ENCODE peak calls at places on chromosomes 4 and X, in nine cellular contexts. H is stomach, S is OCI-LY7, E is left ventricle myocardium inferior, P is choroid plexus epithelial cell, I is sigmoid colon, O is GM06990, B is fibroblast of the aortic adventitia, Q is uterus. F is an unnamed sample.

GRCh38 chr4:124710911-124711310 is 1.6 kb downstream of the ANKRD50 start:
- DNase-seq in P (peak), I (no peak), B (peak), S (no peak), H (peak), Q (no peak), O (no peak), E (no peak), F (no peak)

GRCh38 chr4:89226665-89227572 is 80.7 kb downstream of the GPRIN3 start:
- DNase-seq in O (peak), H (peak), E (peak), I (peak), S (peak), B (peak), P (peak), Q (peak), F (peak)

GRCh38 chr4:56742080-56742871 is 61.2 kb upstream of the HOPX start:
- DNase-seq in E (no peak), P (peak), S (no peak), H (no peak), O (no peak), B (peak), Q (no peak), I (no peak), F (no peak)

GRCh38 chrX:150032742-150033141 is 94.5 kb upstream of the EOLA2 start:
- DNase-seq in P (peak), S (no peak), B (peak), Q (no peak), H (no peak), O (no peak), E (no peak), I (no peak), F (no peak)

GRCh38 chrX:42759881-42760280 is 18.1 kb downstream of the PPP1R2C start:
- DNase-seq in I (no peak), S (no peak), E (no peak), B (no peak), P (no peak), O (no peak), H (no peak), Q (no peak), F (no peak)

GRCh38 chr4:118773082-118773792 is 62.7 kb downstream of the SEC24D start:
- DNase-seq in Q (no peak), P (no peak), I (no peak), H (no peak), O (no peak), E (no peak), B (no peak), S (no peak), F (no peak)

GRCh38 chrX:153641575-153642312 is 5.3 kb upstream of the DUSP9 start:
- DNase-seq in H (no peak), Q (no peak), E (no peak), S (no peak), B (no peak), O (no peak), P (no peak), I (no peak), F (no peak)

GRCh38 chr4:25839687-25840086 is 23.1 kb downstream of the SEL1L3 start:
- DNase-seq in Q (no peak), E (no peak), P (no peak), H (no peak), O (no peak), I (no peak), S (no peak), B (no peak), F (no peak)

GRCh38 chr4:165053645-165054044 is at the start of gene TRIM75:
- DNase-seq in Q (no peak), E (no peak), O (no peak), P (no peak), B (no peak), S (no peak), I (no peak), H (no peak), F (no peak)

GRCh38 chr4:141390527-141391046 is 169.9 kb downstream of the ZNF330 start:
- DNase-seq in S (no peak), E (no peak), Q (no peak), P (no peak), O (no peak), I (no peak), H (no peak), B (no peak), F (no peak)

GRCh38 chr4:40713798-40714197 is 36.0 kb upstream of the NSUN7 start:
- DNase-seq in O (no peak), E (no peak), B (no peak), I (no peak), S (no peak), Q (no peak), P (no peak), H (no peak), F (no peak)

GRCh38 chr4:182746876-182747275 is 170.3 kb downstream of the DCTD start:
- DNase-seq in B (no peak), I (no peak), S (no peak), P (no peak), H (no peak), Q (no peak), O (no peak), E (no peak), F (no peak)

GRCh38 chr4:180635276-180635675 is 1607.9 kb upstream of the TENM3 start:
- DNase-seq in B (no peak), P (peak), H (no peak), S (no peak), O (no peak), E (no peak), Q (no peak), I (no peak), F (no peak)

GRCh38 chr4:176752191-176752749 is 40.5 kb downstream of the VEGFC start:
- DNase-seq in H (no peak), S (no peak), I (no peak), Q (no peak), E (no peak), P (no peak), O (no peak), B (no peak), F (no peak)

GRCh38 chr4:173661001-173661400 is 131.0 kb upstream of the HAND2 start:
- DNase-seq in P (no peak), O (no peak), E (no peak), I (no peak), S (no peak), H (no peak), Q (no peak), B (no peak), F (no peak)

GRCh38 chr4:173651651-173652282 is 121.7 kb upstream of the HAND2 start:
- DNase-seq in E (no peak), P (no peak), I (no peak), Q (no peak), S (no peak), B (no peak), H (no peak), O (no peak), F (no peak)

GRCh38 chr4:173652283-173652931 is 122.4 kb upstream of the HAND2 start:
- DNase-seq in B (peak), S (peak), I (peak), Q (peak), H (no peak), O (no peak), P (no peak), E (no peak), F (no peak)

DNA sequence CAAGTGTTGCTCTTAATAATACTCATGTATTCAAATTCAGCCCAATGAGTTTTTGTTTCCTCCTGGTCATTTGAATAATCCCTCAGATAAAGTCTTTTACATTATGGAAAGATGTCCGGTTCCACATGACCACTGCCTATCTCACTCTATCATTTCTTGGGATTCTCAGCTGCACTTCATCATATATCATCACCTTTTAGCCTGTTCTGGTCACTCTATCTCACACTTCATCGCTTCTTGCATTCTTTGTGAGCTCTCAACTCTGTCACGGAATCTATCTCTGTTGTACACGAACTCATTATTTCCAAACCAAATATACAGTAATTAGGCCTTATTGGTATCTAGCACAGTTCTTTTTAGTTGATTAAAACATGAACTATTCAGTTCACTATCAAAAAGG is 126.9 kb upstream of the HAND2 start:
- DNase-seq in H (no peak), P (no peak), B (no peak), O (no peak), E (no peak), Q (no peak), S (no peak), I (no peak), F (no peak)
- TF ChIP-seq CTCF in H (no peak), P (no peak), B (no peak), O (no peak), E (no peak), Q (no peak), S (no peak), I (no peak), F (no peak)

DNA sequence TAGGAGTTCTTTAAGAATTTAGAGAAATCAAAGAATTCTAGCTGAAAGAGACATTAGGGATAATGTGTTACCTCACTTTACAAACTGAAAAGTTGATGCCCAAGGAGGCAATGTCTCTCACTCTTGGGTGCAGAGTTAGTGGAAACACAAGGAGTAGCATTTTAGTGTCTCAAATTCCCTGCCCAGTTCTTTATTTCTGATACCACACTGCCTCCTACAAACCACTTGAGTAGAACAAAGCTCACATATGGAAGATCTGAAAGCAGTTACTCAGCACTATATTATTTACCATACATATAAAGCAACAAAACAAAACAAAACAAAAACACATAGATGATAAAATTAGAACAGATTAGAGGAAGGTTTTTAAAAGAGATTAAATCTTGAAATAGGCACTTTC is 124.2 kb downstream of the REELD1 start:
- DNase-seq in O (no peak), S (no peak), E (no peak), Q (no peak), B (peak), P (peak), H (no peak), I (no peak), F (no peak)
- TF ChIP-seq CTCF in O (no peak), S (no peak), E (peak), Q (no peak), B (peak), P (no peak), H (no peak), I (no peak), F (no peak)

GRCh38 chr4:154349829-154350228 is 141.8 kb downstream of the DCHS2 start:
- DNase-seq in B (peak), I (no peak), Q (no peak), H (no peak), S (peak), O (no peak), P (peak), E (no peak), F (no peak)
- TF ChIP-seq CTCF in B (peak), I (no peak), Q (no peak), H (no peak), S (peak), O (peak), P (peak), E (no peak), F (peak)

DNA sequence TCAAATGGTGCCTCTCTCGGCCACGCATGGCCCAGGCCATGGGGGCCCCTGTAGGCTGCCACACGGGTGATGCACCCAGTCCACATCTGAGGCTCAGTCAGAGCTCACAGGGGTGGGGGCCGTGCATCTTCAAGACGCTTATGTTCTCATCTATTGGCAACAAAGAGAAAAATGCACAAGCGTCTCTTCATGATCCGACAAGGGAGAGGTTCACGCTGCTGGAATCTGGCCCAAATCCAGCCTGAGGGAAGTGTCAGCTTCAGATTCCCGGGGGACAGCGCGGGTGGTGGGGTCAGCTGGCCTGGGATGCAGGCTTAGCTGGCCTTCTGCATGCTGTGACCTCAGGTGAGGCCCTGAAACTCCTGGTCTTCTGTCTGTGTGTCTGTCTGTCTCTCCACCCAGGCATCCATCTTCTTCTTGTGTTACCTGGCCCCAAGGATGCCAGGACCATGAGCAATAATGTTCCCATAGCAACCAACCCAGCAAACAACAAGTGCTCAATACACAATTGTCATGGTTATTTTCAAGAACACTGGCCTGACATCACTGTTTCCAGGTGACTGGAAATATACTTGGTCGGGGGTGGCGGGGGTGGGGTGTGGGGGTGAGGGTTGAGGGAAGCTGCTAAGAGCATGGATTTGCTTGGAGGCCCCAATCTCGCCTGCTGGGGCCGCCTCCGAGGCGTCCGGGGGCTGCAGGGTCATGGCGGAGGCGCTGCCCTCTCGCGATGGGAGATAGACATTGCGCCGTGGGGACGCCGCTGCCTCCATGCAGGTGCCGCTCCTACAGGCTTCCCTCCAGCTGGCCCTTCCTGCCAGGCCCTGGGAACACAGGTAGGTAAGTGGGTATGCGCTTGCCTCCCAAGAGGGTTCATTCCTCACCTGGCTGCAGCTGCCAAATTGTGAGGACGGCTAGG is 48.3 kb downstream of the ABLIM2 start:
- DNase-seq in H (no peak), I (no peak), O (no peak), Q (no peak), P (peak), S (peak), E (no peak), B (no peak), F (no peak)
- TF ChIP-seq CTCF in H (no peak), I (no peak), O (peak), Q (no peak), P (peak), S (peak), E (no peak), B (peak), F (peak)